ENCODE peak calls at places on chromosomes 11 and 22, in eight cellular contexts. M, U, C, D, H, S, V and I are unnamed samples.
A peak's percentile ranks its signal among the peaks of the same experiment; 100 is the strongest.

GRCh38 chr22:48757581-48757980 is 1070.1 kb downstream of the BRD1 start:
- DNase-seq in M (no peak), U (no peak), C (peak; percentile 22), D (no peak), H (peak; percentile 13), S (no peak), V (no peak), I (peak; percentile 35)

GRCh38 chr11:57778318-57779037 is 16.9 kb downstream of the CTNND1 start:
- DNase-seq in M (peak; percentile 97), U (peak; percentile 88), C (peak; percentile 95), D (peak; percentile 92), H (peak; percentile 92), S (peak; percentile 91), V (peak; percentile 88), I (peak; percentile 91)

GRCh38 chr22:45139693-45140092 is 24.0 kb upstream of the NUP50 start:
- DNase-seq in M (no peak), U (no peak), C (no peak), D (no peak), H (no peak), S (no peak), V (no peak), I (no peak)

GRCh38 chr22:48708558-48709245 is 1119.0 kb downstream of the BRD1 start:
- DNase-seq in M (no peak), U (no peak), C (peak; percentile 43), D (no peak), H (no peak), S (no peak), V (no peak), I (no peak)

GRCh38 chr11:120613264-120614226 is 102.0 kb downstream of the GRIK4 start:
- DNase-seq in M (no peak), U (no peak), C (no peak), D (no peak), H (no peak), S (no peak), V (no peak), I (no peak)

GRCh38 chr11:92550871-92551270 is 326.3 kb downstream of the FAT3 start:
- DNase-seq in M (no peak), U (no peak), C (no peak), D (no peak), H (no peak), S (no peak), V (no peak), I (no peak)

GRCh38 chr11:107044503-107044902 is 26.2 kb upstream of the GUCY1A2 start:
- DNase-seq in M (no peak), U (no peak), C (no peak), D (no peak), H (no peak), S (no peak), V (no peak), I (no peak)

GRCh38 chr22:30420401-30421178 is 5.0 kb upstream of the MTFP1 start:
- DNase-seq in M (no peak), U (no peak), C (no peak), D (no peak), H (no peak), S (peak; percentile 57), V (no peak), I (no peak)

GRCh38 chr22:46156031-46156430 is 5.7 kb downstream of the PPARA start:
- DNase-seq in M (no peak), U (no peak), C (no peak), D (no peak), H (no peak), S (no peak), V (no peak), I (no peak)

GRCh38 chr11:73965076-73965763 is 14.4 kb downstream of the DNAJB13 start:
- DNase-seq in M (no peak), U (no peak), C (peak; percentile 52), D (no peak), H (no peak), S (no peak), V (no peak), I (peak; percentile 41)

GRCh38 chr11:73962097-73962705 is 11.4 kb downstream of the DNAJB13 start:
- DNase-seq in M (no peak), U (no peak), C (peak; percentile 14), D (no peak), H (no peak), S (no peak), V (no peak), I (no peak)

GRCh38 chr11:73961321-73961720 is 10.5 kb downstream of the DNAJB13 start:
- DNase-seq in M (no peak), U (no peak), C (peak; percentile 29), D (no peak), H (no peak), S (no peak), V (no peak), I (no peak)

GRCh38 chr11:73965764-73966121 is 14.9 kb downstream of the DNAJB13 start:
- DNase-seq in M (no peak), U (no peak), C (no peak), D (no peak), H (no peak), S (no peak), V (no peak), I (no peak)

GRCh38 chr11:73963861-73964260 is 13.0 kb downstream of the DNAJB13 start:
- DNase-seq in M (no peak), U (no peak), C (no peak), D (no peak), H (no peak), S (no peak), V (no peak), I (no peak)
- TF ChIP-seq CTCF in M (no peak), U (no peak), C (no peak), D (no peak), H (no peak), S (no peak), V (no peak), I (no peak)

GRCh38 chr11:130070109-130070828 is 575 bp downstream of the APLP2 start:
- DNase-seq in M (peak; percentile 66), U (peak; percentile 15), C (peak; percentile 70), D (peak; percentile 52), H (peak; percentile 41), S (peak; percentile 29), V (peak; percentile 49), I (peak; percentile 77)

GRCh38 chr11:130068986-130069683 is 559 bp upstream of the APLP2 start:
- DNase-seq in M (no peak), U (peak; percentile 47), C (peak; percentile 89), D (peak; percentile 75), H (peak; percentile 63), S (peak; percentile 80), V (peak; percentile 84), I (peak; percentile 43)

GRCh38 chr11:130069684-130070108 is at the start of gene APLP2:
- DNase-seq in M (peak; percentile 99), U (peak; percentile 82), C (peak; percentile 100), D (peak; percentile 100), H (peak; percentile 99), S (peak; percentile 96), V (peak; percentile 99), I (peak; percentile 99)

GRCh38 chr11:130066338-130066737 is 3.4 kb upstream of the APLP2 start:
- DNase-seq in M (no peak), U (no peak), C (no peak), D (peak; percentile 32), H (no peak), S (no peak), V (no peak), I (no peak)

GRCh38 chr11:130068546-130068985 is 1.1 kb upstream of the APLP2 start:
- DNase-seq in M (no peak), U (no peak), C (no peak), D (no peak), H (no peak), S (no peak), V (no peak), I (no peak)
- H3K27ac ChIP-seq in M (peak overlapping the region; percentile 52), U (peak overlapping the region; percentile 89), C (peak overlapping the region; percentile 91), D (peak overlapping the region; percentile 97), H (no peak overlapping the region), S (peak overlapping the region; percentile 96), V (peak overlapping the region; percentile 94), I (peak overlapping the region; percentile 92)

DNA sequence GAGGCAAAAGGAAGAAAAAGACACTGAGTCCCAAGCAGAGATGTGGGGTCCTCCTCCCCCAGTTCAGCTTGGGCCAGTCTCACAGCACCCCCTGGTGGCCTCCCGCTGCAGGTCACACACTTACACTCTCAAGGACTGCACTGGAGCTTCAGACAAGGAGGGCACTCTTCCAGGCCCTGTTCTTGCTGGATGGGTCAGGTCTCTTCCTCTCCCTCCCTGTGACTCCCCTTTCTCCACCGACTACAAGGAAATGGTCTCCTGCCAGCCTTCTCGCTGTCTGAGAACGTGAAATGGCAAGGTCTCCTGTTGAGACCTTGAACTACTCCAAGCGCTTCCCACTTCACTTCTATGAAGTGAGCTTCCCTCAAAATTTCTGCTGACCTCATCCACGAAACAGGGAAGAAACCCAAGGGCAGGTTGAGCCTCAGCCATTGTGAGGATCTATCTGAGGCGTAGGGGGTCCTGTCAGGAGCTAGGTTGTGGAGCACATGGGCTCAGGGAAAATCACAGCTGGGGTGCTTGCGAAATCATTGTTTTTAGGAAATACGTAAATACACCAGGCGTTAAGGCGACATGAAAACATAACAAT is 11.2 kb upstream of the IGLL1 start:
- DNase-seq in M (peak; percentile 78), U (peak; percentile 38), C (no peak), D (peak; percentile 50), H (peak; percentile 85), S (peak; percentile 19), V (peak; percentile 59), I (peak; percentile 67)
- TF ChIP-seq CTCF in M (peak; percentile 89), U (peak; percentile 69), C (peak; percentile 27), D (peak; percentile 62), H (peak; percentile 98), S (peak; percentile 66), V (peak; percentile 85), I (peak; percentile 20)

GRCh38 chr11:8370812-8371515 is 107.3 kb upstream of the LMO1 start:
- DNase-seq in M (no peak), U (no peak), C (no peak), D (no peak), H (no peak), S (no peak), V (no peak), I (no peak)
- H3K27ac ChIP-seq in M (no peak overlapping the region), U (no peak overlapping the region), C (no peak overlapping the region), D (no peak overlapping the region), H (no peak overlapping the region), S (no peak overlapping the region), V (no peak overlapping the region), I (no peak overlapping the region)